ENCODE peak calls at places on chromosomes 4 and X, in four cellular contexts. G is IMR-90, X is GM12878, K is K562. M is an unnamed sample.

GRCh38 chrX:150548684-150549083 is 19.7 kb upstream of the MTM1 start:
- DNase-seq in G (peak; percentile 39), X (no peak), K (no peak), M (no peak)

GRCh38 chr4:184371390-184371787 is 103.0 kb downstream of the IRF2 start:
- DNase-seq in G (no peak), X (no peak), K (no peak), M (no peak)

GRCh38 chr4:151407466-151408379 is 1.3 kb upstream of the FHIP1A start:
- DNase-seq in G (no peak), X (peak; percentile 40), K (no peak), M (no peak)

GRCh38 chr4:173169428-173170209 is 1.0 kb downstream of the GALNT7 start:
- DNase-seq in G (peak; percentile 62), X (no peak), K (peak; percentile 79), M (peak; percentile 76)

GRCh38 chr4:140980426-140981200 is 152.7 kb downstream of the RNF150 start:
- DNase-seq in G (no peak), X (no peak), K (no peak), M (no peak)

GRCh38 chr4:25100710-25101109 is 59.5 kb downstream of the SEPSECS start:
- DNase-seq in G (no peak), X (no peak), K (no peak), M (no peak)

GRCh38 chrX:152637649-152638442 is at the start of gene GABRQ:
- DNase-seq in G (no peak), X (no peak), K (peak; percentile 86), M (peak; percentile 10)

GRCh38 chr4:130403221-130403620 is 1307.3 kb downstream of the C4orf33 start:
- DNase-seq in G (no peak), X (no peak), K (no peak), M (no peak)

GRCh38 chr4:60042941-60043340 is 1157.2 kb upstream of the ADGRL3 start:
- DNase-seq in G (no peak), X (no peak), K (no peak), M (no peak)

GRCh38 chrX:134868766-134869495 is 121.9 kb upstream of the SMIM10 start:
- DNase-seq in G (peak; percentile 96), X (no peak), K (no peak), M (peak; percentile 51)

GRCh38 chrX:17608898-17609297 is 128.4 kb upstream of the SCML1 start:
- DNase-seq in G (no peak), X (no peak), K (no peak), M (no peak)

GRCh38 chr4:184740965-184741364 is 7.1 kb upstream of the CENPU start:
- DNase-seq in G (no peak), X (no peak), K (no peak), M (no peak)

GRCh38 chr4:22179124-22179874 is 230.7 kb upstream of the KCNIP4 start:
- DNase-seq in G (peak; percentile 77), X (no peak), K (no peak), M (peak; percentile 6)

GRCh38 chr4:124641715-124642380 is 70.7 kb downstream of the ANKRD50 start:
- DNase-seq in G (peak; percentile 94), X (no peak), K (no peak), M (peak; percentile 86)

GRCh38 chrX:110182865-110183264 is 135.0 kb downstream of the AMMECR1 start:
- DNase-seq in G (no peak), X (no peak), K (peak; percentile 23), M (no peak)

GRCh38 chrX:73903941-73904340 is 340.9 kb downstream of the CHIC1 start:
- DNase-seq in G (peak; percentile 20), X (no peak), K (no peak), M (peak; percentile 89)

GRCh38 chr4:145179201-145179860 is 1.1 kb downstream of the OTUD4 start:
- DNase-seq in G (peak; percentile 49), X (peak; percentile 65), K (peak; percentile 77), M (peak; percentile 69)

GRCh38 chr4:120844528-120844921 is 78.0 kb downstream of the PRDM5 start:
- DNase-seq in G (no peak), X (peak; percentile 33), K (no peak), M (no peak)

GRCh38 chrX:101263766-101264165 is 27.4 kb downstream of the TAF7L start:
- DNase-seq in G (no peak), X (no peak), K (no peak), M (no peak)

GRCh38 chr4:75821966-75822365 is 80.3 kb downstream of the PPEF2 start:
- DNase-seq in G (peak; percentile 65), X (no peak), K (no peak), M (no peak)

GRCh38 chrX:135432881-135433521 is 11.3 kb downstream of the SMIM10L2A start:
- DNase-seq in G (no peak), X (no peak), K (no peak), M (no peak)

GRCh38 chr4:89753601-89754066 is 83.3 kb downstream of the SNCA start:
- DNase-seq in G (peak; percentile 95), X (no peak), K (no peak), M (peak; percentile 96)

GRCh38 chr4:107719211-107719926 is 665 bp downstream of the PAPSS1 start:
- DNase-seq in G (peak; percentile 26), X (no peak), K (peak; percentile 13), M (peak; percentile 47)

GRCh38 chrX:2498781-2499302 is 1.9 kb downstream of the DHRSX start:
- DNase-seq in G (peak; percentile 18), X (no peak), K (peak; percentile 19), M (peak; percentile 20)

GRCh38 chr4:76301068-76301774 is 5.3 kb upstream of the STBD1 start:
- DNase-seq in G (peak; percentile 89), X (peak; percentile 74), K (peak; percentile 90), M (no peak)

GRCh38 chr4:104743141-104743748 is 248.6 kb upstream of the CXXC4 start:
- DNase-seq in G (no peak), X (peak; percentile 89), K (no peak), M (no peak)

GRCh38 chr4:87108142-87108546 is 112.3 kb downstream of the KLHL8 start:
- DNase-seq in G (peak; percentile 85), X (no peak), K (no peak), M (peak; percentile 58)

GRCh38 chrX:51742586-51742985 is 656 bp upstream of the GSPT2 start:
- DNase-seq in G (no peak), X (no peak), K (no peak), M (no peak)

GRCh38 chr4:160142579-160142978 is 1039.7 kb downstream of the RAPGEF2 start:
- DNase-seq in G (no peak), X (peak; percentile 75), K (no peak), M (no peak)

GRCh38 chrX:37854148-37854547 is 6.8 kb upstream of the DYNLT3 start:
- DNase-seq in G (no peak), X (no peak), K (no peak), M (no peak)

GRCh38 chrX:1210844-1211243 is 1.6 kb downstream of the CRLF2 start:
- DNase-seq in G (no peak), X (no peak), K (no peak), M (no peak)

GRCh38 chrX:29947225-29947624 is 268.1 kb upstream of the MAGEB2 start:
- DNase-seq in G (no peak), X (no peak), K (no peak), M (no peak)

GRCh38 chr4:103011378-103012025 is 8.0 kb downstream of the SLC9B1 start:
- DNase-seq in G (peak; percentile 48), X (no peak), K (peak; percentile 17), M (no peak)

GRCh38 chr4:30912098-30912719 is 192.0 kb downstream of the PCDH7 start:
- DNase-seq in G (peak; percentile 46), X (no peak), K (no peak), M (no peak)

GRCh38 chrX:40012800-40013682 is 84.7 kb downstream of the BCOR start:
- DNase-seq in G (peak; percentile 35), X (no peak), K (peak; percentile 81), M (peak; percentile 68)

GRCh38 chrX:11703855-11704254 is 38.1 kb upstream of the ARHGAP6 start:
- DNase-seq in G (no peak), X (no peak), K (no peak), M (no peak)
- TF ChIP-seq FOS in G (no peak), X (no peak), K (no peak), M (no peak)

GRCh38 chrX:79130857-79131256 is 13.6 kb upstream of the GPR174 start:
- DNase-seq in G (no peak), X (no peak), K (no peak), M (no peak)

GRCh38 chrX:79138658-79139241 is 5.7 kb upstream of the GPR174 start:
- DNase-seq in G (no peak), X (peak; percentile 79), K (no peak), M (no peak)

GRCh38 chrX:79133897-79134296 is 10.6 kb upstream of the GPR174 start:
- DNase-seq in G (no peak), X (no peak), K (no peak), M (no peak)
- TF ChIP-seq FOS in G (no peak), X (no peak), K (no peak), M (no peak)

DNA sequence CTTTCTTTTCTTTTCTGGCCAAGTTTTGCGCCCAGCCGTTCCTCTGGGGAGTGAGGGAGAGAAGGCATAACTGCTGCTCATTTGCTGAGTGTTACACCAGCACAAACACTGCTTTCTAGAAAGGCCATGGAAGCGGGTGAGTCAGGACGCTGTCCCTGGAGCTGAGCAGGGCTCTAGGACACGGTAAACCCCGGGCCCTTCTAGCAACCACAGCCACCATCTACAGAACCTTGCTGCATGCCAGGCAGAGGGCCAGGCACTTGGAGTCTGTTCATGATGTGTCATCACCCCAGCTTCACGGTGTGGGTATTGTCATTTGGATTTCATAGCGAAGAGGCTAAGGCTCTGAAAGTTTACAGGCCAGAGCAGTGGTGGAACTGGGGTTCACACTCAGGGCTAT is 31.7 kb upstream of the C4orf50 start:
- DNase-seq in G (no peak), X (no peak), K (no peak), M (no peak)
- TF ChIP-seq FOS in G (no peak), X (no peak), K (no peak), M (no peak)

GRCh38 chr4:3306465-3306864 is 13.6 kb downstream of the RGS12 start:
- DNase-seq in G (no peak), X (no peak), K (no peak), M (no peak)

GRCh38 chr4:3303445-3303824 is 10.6 kb downstream of the RGS12 start:
- DNase-seq in G (no peak), X (no peak), K (no peak), M (no peak)

GRCh38 chr4:3303840-3304715 is 11.3 kb downstream of the RGS12 start:
- DNase-seq in G (no peak), X (no peak), K (no peak), M (no peak)

GRCh38 chr4:3305610-3306371 is 13.0 kb downstream of the RGS12 start:
- DNase-seq in G (peak; percentile 62), X (no peak), K (peak; percentile 33), M (peak; percentile 95)

DNA sequence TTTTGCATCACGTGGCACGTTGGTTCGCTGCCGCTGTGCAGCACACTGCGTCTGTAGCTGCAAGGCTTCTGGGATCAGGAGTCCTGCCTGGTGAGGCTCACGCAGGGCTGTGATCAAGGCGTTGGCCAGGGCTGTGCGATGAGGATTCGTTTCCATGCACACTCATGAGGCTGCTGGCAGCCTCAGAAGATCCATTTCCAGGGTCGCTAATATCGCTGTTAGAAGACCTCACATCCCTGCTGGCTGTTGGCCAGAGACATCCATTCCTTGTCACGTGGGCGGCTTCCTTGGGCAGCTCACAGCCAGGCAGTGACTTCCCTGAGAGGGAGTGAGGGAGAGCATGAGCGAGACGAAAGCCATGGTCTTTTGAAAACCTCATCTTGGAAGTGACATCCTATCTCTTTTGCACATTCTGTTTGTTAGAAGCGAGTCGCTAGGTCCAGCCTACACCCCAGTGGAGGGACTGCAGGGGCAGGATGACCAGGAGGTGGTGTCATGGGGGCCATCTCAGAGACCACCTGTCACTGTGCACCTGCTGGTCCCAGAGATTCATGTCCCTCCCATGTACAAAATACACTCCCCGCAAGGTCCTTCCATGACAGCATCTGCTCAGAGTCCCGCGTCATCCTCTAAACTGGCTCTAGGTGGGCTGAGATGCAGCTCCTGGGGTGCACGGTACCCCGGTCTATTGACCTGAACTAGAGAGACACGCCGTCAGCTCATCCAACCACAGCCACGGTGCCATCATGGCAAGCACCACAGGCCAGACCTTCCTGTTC is 12.2 kb downstream of the RGS12 start:
- DNase-seq in G (peak; percentile 52), X (no peak), K (no peak), M (peak; percentile 76)
- TF ChIP-seq FOS in G (no peak), X (no peak), K (no peak), M (no peak)